ENCODE peak calls at places on chromosomes 4 and X, in ten cellular contexts. R is bronchial epithelial cell, A is osteocyte, Q is mesothelial cell of epicardium, B is fibroblast of pulmonary artery, P is endothelial cell, V is B cell, J is retinal pigment epithelial cell, S is GM13977, G is cardiac muscle cell. U is an unnamed sample.

GRCh38 chr4:94545296-94545695 is 93.6 kb downstream of the PDLIM5 start:
- DNase-seq in R (peak; percentile 27), G (peak; percentile 76), S (no peak), A (no peak), P (no peak), B (peak; percentile 83), J (no peak), Q (no peak), V (no peak), U (no peak)

GRCh38 chrX:132022863-132023116 is 312 bp upstream of the STK26 start:
- DNase-seq in G (no peak), V (no peak), Q (no peak), A (no peak), J (no peak), P (no peak), R (no peak), S (no peak), B (no peak), U (no peak)

GRCh38 chr4:54683616-54684346 is 26.0 kb downstream of the KIT start:
- DNase-seq in G (peak; percentile 32), J (no peak), A (no peak), B (peak; percentile 31), R (peak; percentile 18), P (peak; percentile 26), Q (no peak), V (peak; percentile 71), S (peak; percentile 28), U (peak; percentile 12)

GRCh38 chrX:39674771-39675553 is 422.8 kb downstream of the BCOR start:
- DNase-seq in P (no peak), V (no peak), A (no peak), B (no peak), S (no peak), G (no peak), J (no peak), R (no peak), Q (no peak), U (no peak)

GRCh38 chrX:48003758-48004457 is at the start of gene ZNF182:
- DNase-seq in G (peak; percentile 91), A (peak; percentile 96), Q (peak; percentile 79), B (peak; percentile 88), S (peak; percentile 90), V (peak; percentile 94), P (peak; percentile 87), R (peak; percentile 72), J (peak; percentile 53), U (peak; percentile 91)

GRCh38 chrX:15749642-15750610 is 11.9 kb downstream of the CA5B start:
- DNase-seq in Q (no peak), V (peak; percentile 47), R (no peak), S (no peak), P (no peak), A (no peak), J (no peak), B (no peak), G (no peak), U (no peak)

GRCh38 chrX:21974011-21974385 is 33.5 kb downstream of the SMS start:
- DNase-seq in G (no peak), Q (no peak), J (no peak), P (no peak), S (peak; percentile 15), B (no peak), V (no peak), R (peak; percentile 80), A (no peak), U (no peak)

GRCh38 chr4:182015893-182016292 is 227.3 kb upstream of the TENM3 start:
- DNase-seq in V (no peak), B (no peak), Q (no peak), G (no peak), J (no peak), P (no peak), S (peak; percentile 14), R (peak; percentile 7), A (no peak), U (no peak)

GRCh38 chr4:53043096-53043495 is 181.0 kb downstream of the RASL11B start:
- DNase-seq in V (no peak), P (no peak), Q (no peak), R (no peak), S (no peak), J (no peak), G (no peak), B (no peak), A (no peak), U (no peak)

GRCh38 chrX:40093586-40093985 is 4.2 kb downstream of the BCOR start:
- DNase-seq in A (no peak), S (no peak), Q (no peak), J (no peak), G (no peak), P (no peak), B (no peak), V (no peak), R (no peak), U (no peak)

GRCh38 chrX:84907324-84907946 is 96.2 kb upstream of the APOOL start:
- DNase-seq in G (peak; percentile 0), S (no peak), Q (no peak), J (no peak), A (no peak), B (peak; percentile 10), V (no peak), P (no peak), R (peak; percentile 4), U (no peak)
- TF ChIP-seq CTCF in G (no peak), S (no peak), Q (no peak), J (peak; percentile 23), A (peak; percentile 39), B (peak; percentile 7), V (no peak), P (peak; percentile 42), R (no peak), U (no peak)

DNA sequence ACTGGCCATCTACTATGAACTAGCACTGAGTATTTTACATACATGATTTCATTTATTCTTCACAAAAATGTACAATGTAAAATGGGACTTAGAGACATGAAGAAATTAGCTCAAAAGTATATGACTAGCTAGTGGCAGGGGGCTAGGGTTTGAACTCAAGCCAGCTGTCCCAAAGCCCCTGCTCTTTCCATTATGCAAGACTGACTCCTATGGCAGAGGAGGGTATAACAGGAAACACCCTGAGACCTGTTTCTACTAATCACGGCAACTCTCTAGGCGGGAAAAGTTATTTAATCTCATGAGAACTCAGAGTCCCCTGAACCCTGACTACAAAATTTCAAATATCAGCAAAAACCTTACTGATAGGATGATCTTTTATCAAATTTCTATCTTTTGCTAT is 150.6 kb downstream of the PRDM5 start:
- DNase-seq in G (no peak), B (no peak), P (no peak), A (no peak), J (no peak), V (no peak), Q (no peak), S (no peak), R (no peak), U (no peak)
- TF ChIP-seq CTCF in G (no peak), B (no peak), P (no peak), A (no peak), J (no peak), V (no peak), Q (no peak), S (no peak), R (no peak), U (no peak)

DNA sequence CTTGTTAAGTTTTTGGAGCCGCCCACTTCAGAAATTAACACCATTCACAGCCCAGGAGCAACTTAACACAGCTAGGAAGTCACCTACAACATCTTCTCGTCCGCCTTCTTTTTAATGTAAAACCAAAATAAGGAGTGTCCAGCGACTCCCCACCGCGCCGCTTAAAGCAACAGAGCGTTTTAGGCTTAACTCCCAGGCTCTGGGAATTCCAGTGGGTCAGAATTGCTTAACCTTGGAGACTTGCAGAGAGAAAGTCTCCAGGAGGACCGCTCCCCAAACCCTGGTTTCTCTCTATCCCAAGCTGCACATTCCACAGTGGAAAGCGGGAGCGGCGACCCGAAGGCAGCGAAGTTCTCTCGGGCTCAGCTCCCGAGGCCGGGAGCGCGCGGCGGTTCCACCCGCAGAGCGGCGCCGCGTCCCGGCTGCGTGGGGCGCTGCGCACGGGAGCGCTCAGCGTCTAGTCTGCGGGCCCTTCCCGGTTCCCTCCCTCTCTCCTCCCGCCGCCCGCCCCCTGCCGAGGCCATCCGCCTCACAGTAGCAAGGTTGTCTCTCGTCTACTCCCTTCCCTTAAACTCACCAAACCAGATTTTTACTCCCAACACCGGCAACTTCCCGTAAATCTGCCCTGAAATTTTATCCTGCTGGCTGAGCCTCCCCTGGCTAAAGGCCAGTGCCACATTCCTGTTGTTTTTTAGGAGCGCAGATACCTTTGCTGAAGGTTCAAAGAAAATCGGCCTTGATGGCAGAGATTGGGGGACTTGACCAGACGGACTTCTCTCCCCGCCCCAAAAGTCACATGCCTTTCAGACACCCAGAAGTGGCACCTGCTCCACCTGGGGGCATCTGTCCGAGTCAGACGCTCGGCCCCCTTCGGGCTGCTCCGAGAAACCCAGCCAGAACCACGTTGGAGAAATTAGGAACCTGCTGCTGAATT is at the start of gene RBM47:
- DNase-seq in P (peak; percentile 59), V (peak; percentile 54), B (peak; percentile 67), A (no peak), R (peak; percentile 84), Q (peak; percentile 74), S (peak; percentile 59), G (peak; percentile 79), J (no peak), U (peak; percentile 75)
- TF ChIP-seq CTCF in P (no peak), V (no peak), B (no peak), A (no peak), R (peak; percentile 38), Q (no peak), S (peak; percentile 32), G (peak; percentile 23), J (peak; percentile 7), U (peak; percentile 35)

GRCh38 chrX:113996781-113997180 is 587.1 kb upstream of the HTR2C start:
- DNase-seq in S (no peak), A (no peak), B (no peak), V (no peak), P (no peak), Q (no peak), R (no peak), G (no peak), J (no peak), U (no peak)
- TF ChIP-seq CTCF in S (no peak), A (no peak), B (no peak), V (no peak), P (no peak), Q (no peak), R (no peak), G (no peak), J (no peak), U (no peak)

GRCh38 chr4:144787365-144788263 is 141.7 kb downstream of the HHIP start:
- DNase-seq in A (no peak), P (no peak), R (peak; percentile 54), B (peak; percentile 71), J (no peak), Q (no peak), S (peak; percentile 33), V (no peak), G (peak; percentile 63), U (peak; percentile 10)
- TF ChIP-seq CTCF in A (peak; percentile 78), P (peak; percentile 60), R (peak; percentile 50), B (peak; percentile 67), J (peak; percentile 69), Q (peak; percentile 71), S (peak; percentile 59), V (peak; percentile 53), G (peak; percentile 62), U (peak; percentile 52)

DNA sequence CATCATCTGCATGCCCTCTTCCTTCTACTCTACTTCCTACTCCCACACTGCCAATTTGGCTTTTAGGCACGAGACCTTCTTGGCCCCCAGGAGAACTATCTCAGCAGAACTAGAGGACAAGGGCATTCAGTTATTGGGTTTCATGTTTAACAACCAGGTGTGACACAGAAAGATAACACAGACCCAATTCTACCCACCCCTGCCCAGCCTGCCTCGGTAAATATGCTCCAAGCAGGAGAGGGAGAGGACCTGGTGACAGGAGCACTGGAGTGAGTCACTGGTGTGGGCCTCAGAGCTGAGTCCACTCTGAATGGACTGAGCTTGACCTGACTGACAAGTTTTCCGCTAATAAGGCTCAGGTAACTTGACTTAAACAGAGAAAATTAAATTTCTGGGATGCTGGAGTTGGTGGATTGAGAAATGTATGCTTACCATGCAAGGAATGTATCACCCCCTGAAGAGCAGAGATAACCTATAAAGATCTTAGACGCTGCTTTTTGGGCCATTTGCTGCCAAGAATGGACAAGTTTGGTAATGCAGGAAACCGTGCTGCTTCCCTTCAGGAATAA is 52.5 kb downstream of the CASP3 start:
- DNase-seq in S (no peak), P (no peak), Q (no peak), B (peak; percentile 40), A (peak; percentile 21), V (no peak), R (no peak), J (peak; percentile 3), G (peak; percentile 74), U (no peak)
- TF ChIP-seq CTCF in S (no peak), P (no peak), Q (no peak), B (no peak), A (no peak), V (no peak), R (no peak), J (no peak), G (no peak), U (no peak)

U was measured in GM06990.